ENCODE peak calls at places on chromosome 9, in seven cellular contexts. O is HepG2, H is HCT116, E is GM12878, T is Panc1, D is K562, I is upper lobe of left lung. M is an unnamed sample.

GRCh38 chr9:135815433-135816178 is 91.7 kb downstream of the CAMSAP1 start:
- ATAC-seq in O (no peak), H (no peak), E (no peak), T (no peak), D (no peak), I (no peak), M (no peak)

GRCh38 chr9:5644522-5644921 is 15.6 kb downstream of the RIC1 start:
- ATAC-seq in O (no peak), H (no peak), E (peak; percentile 60), T (no peak), D (no peak), I (no peak), M (no peak)

GRCh38 chr9:127058645-127059021 is 63.8 kb downstream of the ANGPTL2 start:
- ATAC-seq in O (no peak), H (no peak), E (no peak), T (no peak), D (no peak), I (no peak), M (peak; percentile 28)

GRCh38 chr9:129290606-129291005 is 112.5 kb upstream of the IER5L start:
- ATAC-seq in O (no peak), H (no peak), E (no peak), T (no peak), D (no peak), I (peak; percentile 44), M (no peak)

GRCh38 chr9:116422119-116422979 is 264.8 kb upstream of the TRIM32 start:
- ATAC-seq in O (no peak), H (no peak), E (no peak), T (no peak), D (peak; percentile 88), I (no peak), M (no peak)

GRCh38 chr9:33106827-33107621 is 30.6 kb upstream of the SMU1 start:
- ATAC-seq in O (peak; percentile 24), H (no peak), E (peak; percentile 35), T (no peak), D (peak; percentile 69), I (peak; percentile 77), M (peak; percentile 57)

GRCh38 chr9:81671880-81672280 is 17.5 kb downstream of the TLE1 start:
- ATAC-seq in O (no peak), H (no peak), E (no peak), T (no peak), D (no peak), I (peak; percentile 86), M (peak; percentile 96)

GRCh38 chr9:34654317-34655083 is 2.5 kb downstream of the IL11RA start:
- ATAC-seq in O (no peak), H (no peak), E (no peak), T (no peak), D (no peak), I (peak; percentile 28), M (peak; percentile 68)

GRCh38 chr9:76452839-76453238 is 6.1 kb upstream of the GCNT1 start:
- ATAC-seq in O (no peak), H (no peak), E (no peak), T (no peak), D (no peak), I (no peak), M (no peak)

GRCh38 chr9:70134360-70134759 is 90.7 kb downstream of the MAMDC2 start:
- ATAC-seq in O (no peak), H (no peak), E (no peak), T (no peak), D (no peak), I (no peak), M (no peak)

GRCh38 chr9:136244116-136244775 is 1.4 kb downstream of the QSOX2 start:
- ATAC-seq in O (no peak), H (no peak), E (peak; percentile 73), T (no peak), D (no peak), I (no peak), M (no peak)

GRCh38 chr9:126317513-126317912 is 9.1 kb upstream of the MVB12B start:
- ATAC-seq in O (peak; percentile 56), H (no peak), E (no peak), T (no peak), D (no peak), I (peak; percentile 63), M (no peak)

GRCh38 chr9:87514136-87514535 is 16.5 kb downstream of the DAPK1 start:
- ATAC-seq in O (peak; percentile 79), H (no peak), E (peak; percentile 17), T (no peak), D (no peak), I (no peak), M (no peak)

GRCh38 chr9:33340186-33340585 is 49.9 kb downstream of the NFX1 start:
- ATAC-seq in O (no peak), H (no peak), E (no peak), T (no peak), D (no peak), I (no peak), M (no peak)

GRCh38 chr9:114060711-114061110 is 17.4 kb downstream of the AMBP start:
- ATAC-seq in O (no peak), H (no peak), E (no peak), T (no peak), D (no peak), I (no peak), M (no peak)

GRCh38 chr9:79817469-79818004 is 245.8 kb downstream of the TLE4 start:
- ATAC-seq in O (no peak), H (no peak), E (peak; percentile 95), T (no peak), D (no peak), I (no peak), M (peak; percentile 36)

GRCh38 chr9:131432597-131433301 is 38.9 kb downstream of the PRRC2B start:
- ATAC-seq in O (no peak), H (no peak), E (no peak), T (no peak), D (no peak), I (no peak), M (peak; percentile 43)

GRCh38 chr9:75378926-75379325 is 290.6 kb downstream of the OSTF1 start:
- ATAC-seq in O (no peak), H (no peak), E (no peak), T (no peak), D (no peak), I (no peak), M (peak; percentile 47)

GRCh38 chr9:137691648-137692357 is 73.0 kb downstream of the EHMT1 start:
- ATAC-seq in O (no peak), H (no peak), E (no peak), T (no peak), D (no peak), I (peak; percentile 61), M (no peak)

GRCh38 chr9:38656896-38657295 is 36.5 kb upstream of the ANKRD18A start:
- ATAC-seq in O (no peak), H (no peak), E (no peak), T (no peak), D (no peak), I (no peak), M (no peak)

GRCh38 chr9:109383947-109384346 is 63.1 kb upstream of the EPB41L4B start:
- ATAC-seq in O (no peak), H (no peak), E (no peak), T (no peak), D (no peak), I (no peak), M (no peak)

GRCh38 chr9:378263-378662 is 163.6 kb downstream of the DOCK8 start:
- ATAC-seq in O (no peak), H (no peak), E (no peak), T (no peak), D (no peak), I (no peak), M (no peak)

GRCh38 chr9:83620841-83621636 is 1.9 kb upstream of the IDNK start:
- ATAC-seq in O (peak; percentile 62), H (peak; percentile 18), E (peak; percentile 8), T (peak; percentile 42), D (peak; percentile 29), I (peak; percentile 21), M (no peak)

GRCh38 chr9:36548454-36548853 is 24.2 kb upstream of the MELK start:
- ATAC-seq in O (no peak), H (no peak), E (no peak), T (no peak), D (no peak), I (no peak), M (no peak)

GRCh38 chr9:118609355-118610044 is 759.7 kb downstream of the BRINP1 start:
- ATAC-seq in O (no peak), H (no peak), E (no peak), T (no peak), D (no peak), I (no peak), M (no peak)

DNA sequence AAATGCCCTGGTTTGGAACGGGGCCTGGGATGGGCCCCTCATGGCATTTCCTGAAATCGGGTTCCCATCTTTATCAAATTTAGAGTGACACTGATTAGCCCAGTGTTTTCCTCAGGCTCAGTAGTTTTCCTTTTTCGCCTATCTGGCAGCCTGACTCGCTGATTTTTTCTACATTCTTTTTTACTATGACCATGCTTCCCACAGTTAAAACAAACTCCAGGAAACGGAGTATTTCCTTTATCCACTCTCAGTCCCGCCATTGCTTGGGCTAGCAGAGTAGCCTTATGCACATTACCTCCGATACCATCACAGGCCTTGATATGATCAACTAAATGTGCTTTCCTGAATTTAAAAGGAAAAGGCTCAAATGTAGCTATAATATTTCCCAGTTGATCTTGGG is 5.5 kb downstream of the OR1Q1 start:
- ATAC-seq in O (no peak), H (no peak), E (no peak), T (no peak), D (no peak), I (no peak), M (no peak)
- H3K9me3 ChIP-seq in O (no peaks in the 10 kb centered on the region), H (no peaks in the 10 kb centered on the region), E (no peaks in the 10 kb centered on the region), T (no peaks in the 10 kb centered on the region), D (no peaks in the 10 kb centered on the region), I (no peaks in the 10 kb centered on the region), M (peaks cover 4% of the 10 kb centered on the region)

DNA sequence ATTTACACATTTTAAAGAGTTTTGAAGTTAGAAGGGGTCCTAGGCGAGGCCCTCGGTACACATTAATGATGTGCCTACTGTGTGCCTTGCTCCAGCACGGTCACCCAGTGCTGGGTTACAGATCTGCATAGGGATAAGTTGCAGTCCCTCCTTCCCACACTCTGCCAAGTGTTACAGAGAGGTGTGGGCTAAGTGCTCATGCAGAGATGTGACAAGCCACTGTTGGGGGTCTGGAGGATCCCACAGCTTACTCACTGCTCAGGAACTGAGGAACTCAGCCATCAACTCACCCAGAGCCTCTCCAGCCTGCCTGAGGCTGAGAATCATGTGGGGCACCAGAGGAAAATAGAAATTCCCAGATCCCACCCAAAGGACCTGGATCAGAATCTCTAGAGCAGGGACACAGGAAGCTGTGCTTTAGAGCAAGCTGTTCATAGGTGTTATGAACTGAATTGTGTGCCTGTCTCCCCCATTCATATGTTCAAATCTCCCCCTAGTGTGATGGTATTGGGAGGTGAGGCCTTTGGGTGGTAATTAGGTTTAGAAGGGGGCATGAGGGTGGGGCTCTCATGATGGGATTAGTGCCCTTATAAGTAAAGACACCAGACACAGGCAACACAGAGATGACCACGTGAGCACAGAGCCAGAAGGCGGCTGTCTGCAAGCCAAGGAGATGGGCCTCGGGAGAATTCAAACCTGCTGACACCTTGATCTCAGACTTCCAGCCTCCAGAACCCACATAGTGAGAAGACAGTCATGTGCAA is 164.1 kb downstream of the HSD17B3 start:
- ATAC-seq in O (peak; percentile 68), H (no peak), E (peak; percentile 67), T (no peak), D (no peak), I (no peak), M (no peak)
- H3K4me3 ChIP-seq in O (peak overlapping the region; percentile 44), H (no peak overlapping the region), E (peak overlapping the region; percentile 21), T (no peak overlapping the region), D (no peak overlapping the region), I (peak overlapping the region; percentile 30), M (peak overlapping the region; percentile 30)

GRCh38 chr9:111483862-111484563 is at the start of gene ECPAS:
- ATAC-seq in O (peak; percentile 86), H (peak; percentile 70), E (peak; percentile 80), T (peak; percentile 83), D (peak; percentile 78), I (peak; percentile 92), M (peak; percentile 82)
- TF ChIP-seq POLR2AphosphoS5 in O (peak; percentile 68), H (peak; percentile 80), E (peak; percentile 57), T (peak; percentile 64), D (peak; percentile 52), I (peak; percentile 17), M (peak; percentile 39)

GRCh38 chr9:92846662-92847145 is 31.1 kb downstream of the ZNF484 start:
- ATAC-seq in O (no peak), H (no peak), E (no peak), T (no peak), D (no peak), I (no peak), M (no peak)
- H3K9me3 ChIP-seq in O (peaks cover 31% of the 10 kb centered on the region), H (peaks cover 50% of the 10 kb centered on the region), E (peaks cover 40% of the 10 kb centered on the region), T (peaks cover 56% of the 10 kb centered on the region), D (peaks cover 21% of the 10 kb centered on the region), I (peaks cover 81% of the 10 kb centered on the region), M (peaks cover 70% of the 10 kb centered on the region)